ENCODE peak calls at places on chromosomes 3 and 15, in seven cellular contexts. V is NCI-H1436; N is epithelial cell of esophagus; G is substantia nigra; P is non-pigmented ciliary epithelial cell; Z is activated CD4-positive, alpha-beta T cell treated with anti-CD3 and anti-CD28 coated beads, Interleukin-2, amount 50 U/mL, for 4 hours; B is naive B cell. K is an unnamed sample.

GRCh38 chr3:38603731-38604131 is 45.8 kb downstream of the SCN5A start:
- DNase-seq in Z (no peak), V (no peak), N (no peak), G (no peak), B (no peak), P (no peak), K (no peak)

GRCh38 chr3:115040673-115041286 is 106.3 kb downstream of the ZBTB20 start:
- DNase-seq in P (peak; percentile 13), G (no peak), V (peak; percentile 12), B (peak; percentile 30), Z (peak; percentile 13), N (peak; percentile 49), K (no peak)

GRCh38 chr15:52118969-52119749 is 6.6 kb upstream of the BCL2L10 start:
- DNase-seq in B (no peak), Z (no peak), G (no peak), P (no peak), N (no peak), V (no peak), K (no peak)

GRCh38 chr15:63252292-63252691 is 25.1 kb upstream of the APH1B start:
- DNase-seq in B (no peak), G (no peak), Z (no peak), V (no peak), N (no peak), P (no peak), K (no peak)

GRCh38 chr15:40445411-40446055 is 4.8 kb downstream of the BAHD1 start:
- DNase-seq in N (no peak), G (no peak), B (no peak), V (no peak), P (peak; percentile 23), Z (no peak), K (no peak)

GRCh38 chr3:23219117-23219516 is 16.0 kb downstream of the UBE2E2 start:
- DNase-seq in G (no peak), Z (no peak), V (no peak), N (no peak), B (no peak), P (no peak), K (no peak)

GRCh38 chr3:138234401-138235179 is 47.5 kb downstream of the ARMC8 start:
- DNase-seq in N (no peak), Z (no peak), G (no peak), V (no peak), P (no peak), B (no peak), K (no peak)

GRCh38 chr3:139836656-139837464 is 98.1 kb upstream of the CLSTN2 start:
- DNase-seq in G (no peak), Z (no peak), N (no peak), P (no peak), V (no peak), B (no peak), K (no peak)

GRCh38 chr15:57921371-57921770 is 144.1 kb downstream of the ALDH1A2 start:
- DNase-seq in Z (no peak), V (no peak), G (no peak), B (no peak), P (no peak), N (peak; percentile 29), K (no peak)

GRCh38 chr3:190486201-190486865 is 27.6 kb upstream of the IL1RAP start:
- DNase-seq in P (no peak), V (peak; percentile 37), G (no peak), B (no peak), N (peak; percentile 73), Z (no peak), K (no peak)

GRCh38 chr3:123039178-123039577 is 11.6 kb upstream of the SEMA5B start:
- DNase-seq in G (no peak), V (no peak), P (no peak), Z (no peak), B (no peak), N (no peak), K (no peak)

GRCh38 chr3:147000274-147000673 is 395.1 kb upstream of the PLSCR5 start:
- DNase-seq in Z (no peak), B (no peak), P (no peak), V (no peak), N (no peak), G (no peak), K (no peak)

GRCh38 chr3:27165348-27165747 is 203.8 kb downstream of the NEK10 start:
- DNase-seq in G (no peak), Z (no peak), P (peak; percentile 83), N (no peak), V (no peak), B (no peak), K (no peak)

GRCh38 chr3:67809370-67809935 is 155.0 kb upstream of the SUCLG2 start:
- DNase-seq in B (no peak), V (no peak), G (no peak), P (no peak), N (no peak), Z (no peak), K (no peak)

GRCh38 chr3:148847351-148847750 is 17.7 kb upstream of the CPA3 start:
- DNase-seq in Z (no peak), G (no peak), B (no peak), N (peak; percentile 4), V (no peak), P (no peak), K (no peak)

GRCh38 chr3:44476181-44476599 is 1.3 kb downstream of the ZNF445 start:
- DNase-seq in P (peak; percentile 15), V (no peak), N (peak; percentile 4), B (no peak), Z (no peak), G (no peak), K (no peak)

GRCh38 chr15:68275165-68275746 is 2.3 kb upstream of the FEM1B start:
- DNase-seq in P (no peak), Z (no peak), G (no peak), N (peak; percentile 92), V (no peak), B (no peak), K (no peak)

GRCh38 chr3:171049831-171050444 is 23.4 kb upstream of the SLC2A2 start:
- DNase-seq in P (no peak), N (peak; percentile 53), Z (peak; percentile 18), G (no peak), V (peak; percentile 60), B (peak; percentile 11), K (no peak)

GRCh38 chr15:22895465-22896190 is 57.2 kb downstream of the NIPA2 start:
- DNase-seq in B (no peak), N (peak; percentile 99), Z (no peak), V (no peak), G (no peak), P (no peak), K (no peak)

GRCh38 chr3:150084128-150084527 is 113.4 kb upstream of the PFN2 start:
- DNase-seq in P (no peak), G (no peak), V (no peak), B (no peak), Z (no peak), N (no peak), K (no peak)

K was measured in NCI-H187 treated with DMSO at 0.1 percent for 48 hours.